ENCODE peak calls at places on chromosome 4, in six cellular contexts. One of them, this sample, is unnamed.

GRCh38 chr4:80096175-80096850 is 23.3 kb upstream of the ANTXR2 start:
- DNase-seq in stimulated activated CD4-positive, alpha-beta T cell treated with anti-CD3 and anti-CD28 coated beads, Interleukin-1b, Interleukin-23, amount 100 ng/mL, for 24 hours: no peak
- DNase-seq in H9: no peak
- DNase-seq in ELR: no peak
- DNase-seq in progenitor cell of endocrine pancreas: no peak
- DNase-seq in NCI-H1930: no peak
- DNase-seq in this sample: no peak

GRCh38 chr4:4227510-4228355 is 1.0 kb upstream of the OTOP1 start:
- DNase-seq in stimulated activated CD4-positive, alpha-beta T cell treated with anti-CD3 and anti-CD28 coated beads, Interleukin-1b, Interleukin-23, amount 100 ng/mL, for 24 hours: no peak
- DNase-seq in H9: peak; percentile 34
- DNase-seq in ELR: no peak
- DNase-seq in progenitor cell of endocrine pancreas: no peak
- DNase-seq in NCI-H1930: no peak
- DNase-seq in this sample: no peak

GRCh38 chr4:149223659-149224058 is 592.0 kb downstream of the IQCM start:
- DNase-seq in stimulated activated CD4-positive, alpha-beta T cell treated with anti-CD3 and anti-CD28 coated beads, Interleukin-1b, Interleukin-23, amount 100 ng/mL, for 24 hours: no peak
- DNase-seq in H9: no peak
- DNase-seq in ELR: peak; percentile 81
- DNase-seq in progenitor cell of endocrine pancreas: no peak
- DNase-seq in NCI-H1930: no peak
- DNase-seq in this sample: no peak

GRCh38 chr4:151667025-151667424 is 93.8 kb downstream of the GATB start:
- DNase-seq in stimulated activated CD4-positive, alpha-beta T cell treated with anti-CD3 and anti-CD28 coated beads, Interleukin-1b, Interleukin-23, amount 100 ng/mL, for 24 hours: no peak
- DNase-seq in H9: no peak
- DNase-seq in ELR: no peak
- DNase-seq in progenitor cell of endocrine pancreas: no peak
- DNase-seq in NCI-H1930: no peak
- DNase-seq in this sample: no peak

GRCh38 chr4:172706000-172706399 is 462.6 kb upstream of the GALNT7 start:
- DNase-seq in stimulated activated CD4-positive, alpha-beta T cell treated with anti-CD3 and anti-CD28 coated beads, Interleukin-1b, Interleukin-23, amount 100 ng/mL, for 24 hours: no peak
- DNase-seq in H9: no peak
- DNase-seq in ELR: no peak
- DNase-seq in progenitor cell of endocrine pancreas: no peak
- DNase-seq in NCI-H1930: no peak
- DNase-seq in this sample: no peak

GRCh38 chr4:38663021-38663800 is 788 bp upstream of the KLF3 start:
- DNase-seq in stimulated activated CD4-positive, alpha-beta T cell treated with anti-CD3 and anti-CD28 coated beads, Interleukin-1b, Interleukin-23, amount 100 ng/mL, for 24 hours: no peak
- DNase-seq in H9: peak; percentile 45
- DNase-seq in ELR: no peak
- DNase-seq in progenitor cell of endocrine pancreas: peak; percentile 78
- DNase-seq in NCI-H1930: no peak
- DNase-seq in this sample: no peak

GRCh38 chr4:17781072-17781830 is at the start of gene FAM184B:
- DNase-seq in stimulated activated CD4-positive, alpha-beta T cell treated with anti-CD3 and anti-CD28 coated beads, Interleukin-1b, Interleukin-23, amount 100 ng/mL, for 24 hours: no peak
- DNase-seq in H9: peak; percentile 52
- DNase-seq in ELR: peak; percentile 13
- DNase-seq in progenitor cell of endocrine pancreas: peak; percentile 13
- DNase-seq in NCI-H1930: no peak
- DNase-seq in this sample: no peak

GRCh38 chr4:90950385-90950841 is 823.2 kb downstream of the CCSER1 start:
- DNase-seq in stimulated activated CD4-positive, alpha-beta T cell treated with anti-CD3 and anti-CD28 coated beads, Interleukin-1b, Interleukin-23, amount 100 ng/mL, for 24 hours: no peak
- DNase-seq in H9: no peak
- DNase-seq in ELR: no peak
- DNase-seq in progenitor cell of endocrine pancreas: no peak
- DNase-seq in NCI-H1930: peak; percentile 52
- DNase-seq in this sample: no peak

GRCh38 chr4:40923326-40924095 is 173.8 kb downstream of the NSUN7 start:
- DNase-seq in stimulated activated CD4-positive, alpha-beta T cell treated with anti-CD3 and anti-CD28 coated beads, Interleukin-1b, Interleukin-23, amount 100 ng/mL, for 24 hours: no peak
- DNase-seq in H9: no peak
- DNase-seq in ELR: no peak
- DNase-seq in progenitor cell of endocrine pancreas: no peak
- DNase-seq in NCI-H1930: no peak
- DNase-seq in this sample: no peak

GRCh38 chr4:168098257-168098717 is 6.0 kb downstream of the ANXA10 start:
- DNase-seq in stimulated activated CD4-positive, alpha-beta T cell treated with anti-CD3 and anti-CD28 coated beads, Interleukin-1b, Interleukin-23, amount 100 ng/mL, for 24 hours: no peak
- DNase-seq in H9: no peak
- DNase-seq in ELR: peak; percentile 76
- DNase-seq in progenitor cell of endocrine pancreas: no peak
- DNase-seq in NCI-H1930: no peak
- DNase-seq in this sample: peak; percentile 39

GRCh38 chr4:42917316-42917715 is 24.8 kb downstream of the GRXCR1 start:
- DNase-seq in stimulated activated CD4-positive, alpha-beta T cell treated with anti-CD3 and anti-CD28 coated beads, Interleukin-1b, Interleukin-23, amount 100 ng/mL, for 24 hours: no peak
- DNase-seq in H9: no peak
- DNase-seq in ELR: no peak
- DNase-seq in progenitor cell of endocrine pancreas: no peak
- DNase-seq in NCI-H1930: no peak
- DNase-seq in this sample: no peak